ENCODE peak calls at places on chromosomes 6 and 20, in eight cellular contexts. S, J, K, H, N, P, O and C are unnamed samples.

GRCh38 chr20:47032969-47033578 is 138.4 kb downstream of the EYA2 start:
- DNase-seq in S (no peak), J (peak), K (no peak), H (no peak), N (no peak), P (no peak), O (no peak), C (no peak)

GRCh38 chr6:107970255-107970654 is 12.2 kb upstream of the SEC63 start:
- DNase-seq in S (no peak), J (peak), K (no peak), H (no peak), N (no peak), P (no peak), O (no peak), C (no peak)

GRCh38 chr20:49684335-49684997 is 29.2 kb downstream of the B4GALT5 start:
- DNase-seq in S (no peak), J (no peak), K (no peak), H (no peak), N (no peak), P (no peak), O (no peak), C (peak)

GRCh38 chr6:89797317-89797716 is 22.3 kb downstream of the MDN1 start:
- DNase-seq in S (no peak), J (no peak), K (no peak), H (no peak), N (no peak), P (peak), O (no peak), C (no peak)

GRCh38 chr6:13355969-13356368 is 27.6 kb upstream of the TBC1D7 start:
- DNase-seq in S (no peak), J (no peak), K (no peak), H (no peak), N (no peak), P (no peak), O (no peak), C (no peak)

GRCh38 chr6:106897580-106897979 is 76.9 kb downstream of the CD24 start:
- DNase-seq in S (no peak), J (no peak), K (no peak), H (no peak), N (no peak), P (no peak), O (no peak), C (no peak)

GRCh38 chr6:107607109-107607508 is 117.2 kb downstream of the SOBP start:
- DNase-seq in S (peak), J (no peak), K (peak), H (no peak), N (no peak), P (peak), O (peak), C (no peak)

GRCh38 chr6:131226465-131226864 is 91.2 kb downstream of the AKAP7 start:
- DNase-seq in S (no peak), J (no peak), K (no peak), H (no peak), N (no peak), P (no peak), O (no peak), C (no peak)

GRCh38 chr6:15255481-15256414 is 9.9 kb downstream of the JARID2 start:
- DNase-seq in S (no peak), J (no peak), K (no peak), H (no peak), N (no peak), P (no peak), O (no peak), C (no peak)

GRCh38 chr6:43979525-43979924 is 147.7 kb downstream of the MRPL14 start:
- DNase-seq in S (no peak), J (no peak), K (no peak), H (no peak), N (no peak), P (no peak), O (no peak), C (no peak)

GRCh38 chr6:15905488-15906392 is 223.1 kb upstream of the MYLIP start:
- DNase-seq in S (no peak), J (no peak), K (no peak), H (no peak), N (peak), P (no peak), O (no peak), C (no peak)

GRCh38 chr20:1911536-1911935 is 16.3 kb downstream of the SIRPA start:
- DNase-seq in S (no peak), J (no peak), K (no peak), H (no peak), N (no peak), P (no peak), O (no peak), C (no peak)

GRCh38 chr20:44264287-44264686 is 17.2 kb downstream of the GDAP1L1 start:
- DNase-seq in S (no peak), J (no peak), K (no peak), H (no peak), N (no peak), P (no peak), O (no peak), C (no peak)

GRCh38 chr20:44233436-44234016 is 13.6 kb upstream of the GDAP1L1 start:
- DNase-seq in S (no peak), J (no peak), K (no peak), H (no peak), N (no peak), P (no peak), O (no peak), C (no peak)

GRCh38 chr6:3355358-3356055 is 96.8 kb downstream of the PSMG4 start:
- DNase-seq in S (peak), J (no peak), K (peak), H (peak), N (no peak), P (peak), O (peak), C (no peak)

GRCh38 chr20:59030911-59031310 is 1.2 kb downstream of the ATP5F1E start:
- DNase-seq in S (no peak), J (no peak), K (no peak), H (no peak), N (no peak), P (no peak), O (no peak), C (no peak)

GRCh38 chr6:16313732-16314131 is 75.3 kb downstream of the GMPR start:
- DNase-seq in S (no peak), J (no peak), K (no peak), H (no peak), N (no peak), P (no peak), O (no peak), C (no peak)

GRCh38 chr6:142760152-142760551 is 184.8 kb downstream of the HIVEP2 start:
- DNase-seq in S (no peak), J (no peak), K (no peak), H (no peak), N (no peak), P (no peak), O (no peak), C (no peak)

GRCh38 chr6:122416825-122417224 is 17.4 kb downstream of the HSF2 start:
- DNase-seq in S (no peak), J (no peak), K (no peak), H (no peak), N (no peak), P (no peak), O (no peak), C (no peak)

GRCh38 chr6:18586133-18586532 is 199.0 kb downstream of the RNF144B start:
- DNase-seq in S (no peak), J (no peak), K (no peak), H (no peak), N (no peak), P (no peak), O (no peak), C (no peak)

GRCh38 chr6:33949877-33950831 is 146.4 kb upstream of the MLN start:
- DNase-seq in S (no peak), J (no peak), K (no peak), H (no peak), N (no peak), P (no peak), O (no peak), C (no peak)

GRCh38 chr6:133108377-133108776 is 132.8 kb upstream of the EYA4 start:
- DNase-seq in S (no peak), J (no peak), K (no peak), H (no peak), N (no peak), P (no peak), O (no peak), C (no peak)

GRCh38 chr6:133101790-133102189 is 139.4 kb upstream of the EYA4 start:
- DNase-seq in S (no peak), J (no peak), K (no peak), H (no peak), N (no peak), P (no peak), O (no peak), C (no peak)

GRCh38 chr6:133106934-133107333 is 134.2 kb upstream of the EYA4 start:
- DNase-seq in S (no peak), J (no peak), K (no peak), H (no peak), N (no peak), P (no peak), O (no peak), C (no peak)
- TF ChIP-seq CTCF in S (no peak), J (no peak), K (no peak), H (no peak), N (no peak), P (no peak), O (no peak), C (no peak)

GRCh38 chr6:168550326-168550725 is 109.3 kb downstream of the SMOC2 start:
- DNase-seq in S (no peak), J (no peak), K (no peak), H (no peak), N (no peak), P (no peak), O (no peak), C (peak)
- H3K27ac ChIP-seq in S (no peak), J (no peak), K (no peak), H (no peak), N (no peak), P (no peak), O (no peak), C (no peak)

GRCh38 chr20:32575227-32575581 is 9.9 kb downstream of the NOL4L start:
- DNase-seq in S (no peak), J (no peak), K (no peak), H (no peak), N (no peak), P (no peak), O (no peak), C (no peak)

GRCh38 chr20:32573167-32573851 is 11.8 kb downstream of the NOL4L start:
- DNase-seq in S (no peak), J (no peak), K (no peak), H (no peak), N (no peak), P (no peak), O (no peak), C (no peak)

GRCh38 chr20:32575805-32576204 is 9.3 kb downstream of the NOL4L start:
- DNase-seq in S (no peak), J (no peak), K (no peak), H (no peak), N (no peak), P (no peak), O (no peak), C (no peak)

GRCh38 chr20:32576560-32576959 is 8.6 kb downstream of the NOL4L start:
- DNase-seq in S (no peak), J (no peak), K (no peak), H (no peak), N (no peak), P (no peak), O (no peak), C (no peak)

GRCh38 chr20:32574296-32575226 is 10.6 kb downstream of the NOL4L start:
- DNase-seq in S (no peak), J (no peak), K (peak), H (peak), N (peak), P (peak), O (peak), C (no peak)
- H3K4me3 ChIP-seq in S (no peak), J (no peak), K (no peak), H (no peak), N (no peak), P (no peak), O (no peak), C (no peak)

GRCh38 chr6:47288245-47289090 is 21.2 kb downstream of the TNFRSF21 start:
- DNase-seq in S (no peak), J (no peak), K (no peak), H (no peak), N (no peak), P (no peak), O (no peak), C (no peak)
- TF ChIP-seq CTCF in S (no peak), J (no peak), K (no peak), H (no peak), N (no peak), P (no peak), O (no peak), C (no peak)

GRCh38 chr6:31086788-31087440 is 25.5 kb downstream of the C6orf15 start:
- DNase-seq in S (no peak), J (no peak), K (no peak), H (no peak), N (no peak), P (no peak), O (no peak), C (no peak)
- H3K27ac ChIP-seq in S (no peak), J (no peak), K (no peak), H (peak), N (no peak), P (no peak), O (peak), C (no peak)

DNA sequence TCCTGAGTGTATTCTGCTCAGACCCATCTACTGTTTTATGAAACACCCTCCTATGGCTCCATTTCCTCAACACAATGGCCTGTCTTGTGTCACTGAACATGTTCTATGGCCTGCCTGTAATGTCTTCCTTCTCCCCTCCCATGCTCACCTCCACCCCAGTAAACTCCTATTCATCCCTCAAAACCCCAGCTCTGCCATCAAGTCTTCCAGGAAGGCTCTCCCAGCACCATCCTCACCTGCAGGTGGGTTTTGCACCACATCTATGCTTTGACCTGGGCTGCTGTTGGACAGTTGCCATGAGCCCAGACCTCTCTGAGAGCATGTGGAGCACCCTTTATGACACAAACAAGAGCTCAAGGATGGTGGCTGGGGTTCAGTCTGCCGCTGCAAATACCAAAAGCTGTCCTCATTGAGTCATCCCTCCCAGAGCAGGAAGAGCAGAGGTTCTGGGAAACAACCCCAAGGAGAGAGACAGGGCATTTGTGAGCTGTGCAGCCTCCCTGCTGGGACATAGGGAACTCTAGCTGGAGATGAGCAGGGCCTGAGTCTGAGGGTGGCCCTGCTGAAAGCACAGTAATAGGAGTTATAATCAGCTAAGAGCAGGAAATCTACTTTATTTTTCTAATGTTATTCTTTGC is 93.8 kb upstream of the CD93 start:
- DNase-seq in S (no peak), J (no peak), K (no peak), H (no peak), N (no peak), P (no peak), O (no peak), C (no peak)
- H3K4me3 ChIP-seq in S (no peak), J (no peak), K (no peak), H (no peak), N (no peak), P (no peak), O (no peak), C (no peak)

GRCh38 chr6:170572704-170573466 is 11.6 kb downstream of the PDCD2 start:
- DNase-seq in S (no peak), J (no peak), K (no peak), H (no peak), N (no peak), P (no peak), O (no peak), C (no peak)
- TF ChIP-seq CTCF in S (no peak), J (no peak), K (no peak), H (no peak), N (no peak), P (no peak), O (no peak), C (no peak)

GRCh38 chr6:71252960-71253359 is 35.7 kb upstream of the OGFRL1 start:
- DNase-seq in S (no peak), J (no peak), K (no peak), H (no peak), N (no peak), P (no peak), O (no peak), C (no peak)
- H3K27ac ChIP-seq in S (no peak), J (no peak), K (peak), H (no peak), N (no peak), P (no peak), O (no peak), C (no peak)